ENCODE peak calls at places on chromosomes 3 and 15, in six cellular contexts. D is IMR-90, B is fibroblast of pulmonary artery, J is AG04450, V is heart right ventricle, S is AG10803. R is an unnamed sample.

GRCh38 chr3:185797108-185797881 is 27.5 kb downstream of the IGF2BP2 start:
- DNase-seq in J (no peak), B (no peak), V (no peak), D (no peak), S (no peak), R (no peak)

GRCh38 chr15:68710536-68710935 is 110.2 kb downstream of the ANP32A start:
- DNase-seq in B (no peak), V (no peak), D (no peak), J (no peak), S (no peak), R (no peak)

GRCh38 chr15:90194655-90195054 is 6.5 kb upstream of the SEMA4B start:
- DNase-seq in V (no peak), D (no peak), B (no peak), J (no peak), S (no peak), R (no peak)

GRCh38 chr3:24288538-24289236 is 206.0 kb downstream of the THRB start:
- DNase-seq in J (no peak), D (no peak), V (peak), S (peak), B (no peak), R (no peak)

GRCh38 chr3:186746008-186746407 is 28.8 kb downstream of the KNG1 start:
- DNase-seq in J (peak), V (peak), S (peak), D (peak), B (peak), R (peak)

GRCh38 chr3:168322941-168323340 is 227.2 kb upstream of the GOLIM4 start:
- DNase-seq in B (no peak), D (peak), S (no peak), J (no peak), V (no peak), R (no peak)

GRCh38 chr3:32453346-32453745 is 49.3 kb downstream of the CMTM6 start:
- DNase-seq in V (no peak), D (peak), B (peak), S (peak), J (peak), R (peak)

GRCh38 chr3:100602506-100603444 is 6.6 kb upstream of the ADGRG7 start:
- DNase-seq in D (peak), V (no peak), J (no peak), B (peak), S (peak), R (no peak)

GRCh38 chr15:60840306-60840702 is 361.4 kb upstream of the ICE2 start:
- DNase-seq in J (no peak), D (peak), V (no peak), S (peak), B (peak), R (no peak)

GRCh38 chr15:95375281-95375680 is 955.2 kb upstream of the NR2F2 start:
- DNase-seq in V (no peak), B (no peak), J (no peak), S (no peak), D (no peak), R (no peak)

DNA sequence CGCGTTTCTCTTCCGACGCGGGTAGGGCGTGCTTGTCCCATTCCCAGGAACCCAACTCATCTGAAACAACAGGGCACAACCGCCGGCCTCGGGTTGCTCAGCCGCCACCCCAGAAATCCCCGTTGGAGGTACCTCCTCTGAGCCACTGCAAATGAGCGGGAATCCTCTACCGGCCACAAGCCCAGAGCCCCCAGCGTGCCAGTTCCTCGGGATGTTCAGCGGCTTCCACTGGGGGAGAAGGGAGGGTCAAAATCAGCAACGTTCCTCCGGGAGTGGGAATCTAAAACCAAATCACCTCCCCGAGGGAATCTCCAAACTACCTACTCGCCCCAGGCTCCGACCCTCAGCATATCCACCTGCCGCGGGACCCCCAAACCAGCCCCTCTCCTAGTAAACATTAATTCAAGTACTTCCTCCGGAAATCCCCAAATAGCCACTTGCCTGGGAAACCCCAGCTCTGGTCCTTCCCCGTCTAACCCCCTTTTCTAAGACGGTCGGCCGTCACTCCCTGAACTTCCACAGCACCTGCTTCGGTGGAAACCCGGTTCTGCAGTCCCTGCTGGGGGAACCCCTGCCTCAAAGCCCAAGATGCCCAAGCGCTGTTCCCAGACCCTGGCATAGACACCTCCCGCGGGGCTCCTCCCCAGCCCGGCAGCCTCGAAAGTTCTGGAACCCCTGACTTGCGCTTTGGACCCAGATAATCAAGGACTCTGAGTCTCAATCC is 887 bp downstream of the OXTR start:
- DNase-seq in B (no peak), D (no peak), J (no peak), V (no peak), S (no peak), R (no peak)
- H3K4me3 ChIP-seq in B (peak), D (peak), J (peak), V (peak), S (peak), R (peak)

GRCh38 chr15:58742424-58743160 is 6.9 kb downstream of the ADAM10 start:
- DNase-seq in V (no peak), J (peak), S (peak), D (peak), B (peak), R (peak)
- H3K4me3 ChIP-seq in V (no peak), J (no peak), S (no peak), D (peak), B (no peak), R (no peak)

GRCh38 chr15:62822228-62822627 is 220.3 kb upstream of the TPM1 start:
- DNase-seq in V (no peak), D (no peak), B (no peak), J (no peak), S (no peak), R (no peak)

GRCh38 chr15:62821384-62822131 is 221.0 kb upstream of the TPM1 start:
- DNase-seq in D (no peak), J (no peak), V (no peak), S (no peak), B (no peak), R (no peak)

GRCh38 chr15:62828364-62828763 is 214.2 kb upstream of the TPM1 start:
- DNase-seq in B (no peak), S (no peak), V (no peak), J (no peak), D (no peak), R (no peak)

GRCh38 chr15:62818691-62819090 is 223.9 kb upstream of the TPM1 start:
- DNase-seq in B (peak), D (peak), V (no peak), J (no peak), S (peak), R (no peak)

DNA sequence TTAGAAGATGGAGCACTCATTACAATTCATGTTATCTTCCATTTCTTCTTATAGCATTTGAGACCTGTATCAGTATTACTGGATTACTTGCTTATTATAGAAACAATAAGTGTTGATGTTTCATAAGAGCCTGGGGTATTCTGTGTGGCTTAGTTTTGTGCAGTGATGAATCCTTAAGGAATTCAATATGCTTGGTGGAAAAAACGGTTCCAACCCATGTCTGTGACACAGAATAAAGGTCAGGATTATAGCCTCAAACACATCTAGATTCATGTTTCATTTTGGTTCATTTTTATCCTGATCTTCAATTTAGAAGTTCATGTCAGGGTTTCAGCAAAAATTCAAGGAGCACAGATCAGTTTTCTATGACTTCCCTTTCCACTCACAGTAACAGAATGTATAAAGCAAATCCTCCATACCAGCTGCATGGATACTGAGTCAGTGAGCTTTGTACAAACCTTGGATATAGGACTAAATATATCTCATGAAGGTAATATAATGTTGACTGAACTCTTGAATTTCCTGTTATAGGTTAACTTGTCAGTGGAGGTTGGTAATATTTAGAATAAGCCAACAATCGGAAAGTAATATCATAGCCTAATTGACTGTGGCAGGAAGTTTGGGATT is 218.3 kb upstream of the TPM1 start:
- DNase-seq in V (no peak), J (peak), S (peak), B (peak), D (peak), R (peak)
- H3K4me3 ChIP-seq in V (no peak), J (no peak), S (no peak), B (no peak), D (no peak), R (no peak)

GRCh38 chr3:181724432-181724740 is 12.7 kb downstream of the SOX2 start:
- DNase-seq in D (no peak), V (no peak), S (no peak), B (no peak), J (no peak), R (no peak)
- H3K4me3 ChIP-seq in D (no peak), V (no peak), S (no peak), B (no peak), J (no peak), R (no peak)

DNA sequence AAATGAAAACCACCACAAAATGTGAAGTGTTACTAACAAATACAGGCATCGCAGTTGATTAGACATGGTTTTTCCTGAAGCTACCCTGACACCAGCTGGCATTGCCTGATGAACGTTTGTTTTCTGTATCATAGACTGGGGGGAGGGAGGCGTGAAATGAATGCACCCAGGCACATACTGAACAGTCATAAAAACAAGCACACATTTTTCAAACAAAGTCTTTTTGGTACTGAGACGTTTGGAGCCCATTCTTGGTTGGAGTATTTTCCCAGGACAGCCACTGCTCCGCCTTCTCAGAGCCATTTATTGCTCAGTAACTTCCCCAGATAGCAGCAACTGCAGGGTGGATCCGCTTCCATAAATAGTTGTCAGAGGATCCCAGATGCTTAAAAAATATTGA is 52.4 kb downstream of the KLF13 start:
- DNase-seq in S (no peak), B (no peak), D (no peak), J (no peak), V (no peak), R (no peak)
- H3K4me3 ChIP-seq in S (no peak), B (no peak), D (no peak), J (no peak), V (no peak), R (no peak)

R was measured in skeletal muscle cell.